ENCODE peak calls at places on chromosome 1, in six cellular contexts. One of them, this sample, is unnamed. For H3K4me1, the result is how much of the 10 kb centered on the place peaks cover.

GRCh38 chr1:232305020-232305419 is 324.9 kb downstream of the SIPA1L2 start:
- DNase-seq in GM12878: no peak
- DNase-seq in GM23248: no peak
- DNase-seq in HCT116: no peak
- DNase-seq in MM.1S: no peak
- DNase-seq in fibroblast of lung: no peak
- DNase-seq in this sample: no peak

GRCh38 chr1:232142403-232143314 is 487.3 kb downstream of the SIPA1L2 start:
- DNase-seq in MM.1S: no peak
- DNase-seq in GM23248: peak
- DNase-seq in fibroblast of lung: peak
- DNase-seq in HCT116: no peak
- DNase-seq in GM12878: no peak
- DNase-seq in this sample: peak

GRCh38 chr1:31723828-31724359 is 20.1 kb upstream of the COL16A1 start:
- DNase-seq in HCT116: no peak
- DNase-seq in MM.1S: peak
- DNase-seq in fibroblast of lung: peak
- DNase-seq in GM23248: peak
- DNase-seq in GM12878: no peak
- DNase-seq in this sample: peak

GRCh38 chr1:149879556-149879955 is 19.8 kb upstream of the BOLA1 start:
- DNase-seq in GM23248: no peak
- DNase-seq in HCT116: no peak
- DNase-seq in fibroblast of lung: no peak
- DNase-seq in MM.1S: no peak
- DNase-seq in GM12878: no peak
- DNase-seq in this sample: no peak

GRCh38 chr1:1086911-1087341 is 12.8 kb upstream of the RNF223 start:
- DNase-seq in MM.1S: no peak
- DNase-seq in HCT116: no peak
- DNase-seq in GM23248: no peak
- DNase-seq in fibroblast of lung: no peak
- DNase-seq in GM12878: no peak
- DNase-seq in this sample: no peak

GRCh38 chr1:109912214-109912861 is 1.7 kb downstream of the CSF1 start:
- DNase-seq in MM.1S: no peak
- DNase-seq in GM23248: peak
- DNase-seq in GM12878: no peak
- DNase-seq in fibroblast of lung: no peak
- DNase-seq in HCT116: no peak
- DNase-seq in this sample: no peak

GRCh38 chr1:224617410-224618361 is 1.6 kb downstream of the CNIH3 start:
- DNase-seq in fibroblast of lung: peak
- DNase-seq in MM.1S: no peak
- DNase-seq in GM23248: peak
- DNase-seq in HCT116: no peak
- DNase-seq in GM12878: no peak
- DNase-seq in this sample: no peak

GRCh38 chr1:37189111-37189510 is 154.8 kb upstream of the GRIK3 start:
- DNase-seq in HCT116: no peak
- DNase-seq in GM23248: no peak
- DNase-seq in GM12878: no peak
- DNase-seq in MM.1S: no peak
- DNase-seq in fibroblast of lung: no peak
- DNase-seq in this sample: no peak

GRCh38 chr1:90726716-90727480 is 9.8 kb upstream of the BARHL2 start:
- DNase-seq in GM23248: no peak
- DNase-seq in HCT116: no peak
- DNase-seq in GM12878: no peak
- DNase-seq in MM.1S: no peak
- DNase-seq in fibroblast of lung: no peak
- DNase-seq in this sample: no peak
- TF ChIP-seq EZH2 in GM23248: no peak
- TF ChIP-seq EZH2 in HCT116: no peak
- TF ChIP-seq EZH2 in GM12878: no peak
- TF ChIP-seq EZH2 in MM.1S: no peak
- TF ChIP-seq EZH2 in fibroblast of lung: no peak
- TF ChIP-seq EZH2 in this sample: no peak

GRCh38 chr1:20478072-20478660 is 7.8 kb downstream of the CAMK2N1 start:
- DNase-seq in MM.1S: no peak
- DNase-seq in GM23248: no peak
- DNase-seq in HCT116: no peak
- DNase-seq in fibroblast of lung: no peak
- DNase-seq in GM12878: no peak
- DNase-seq in this sample: no peak
- H3K4me1 ChIP-seq in MM.1S: under half
- H3K4me1 ChIP-seq in GM23248: under half
- H3K4me1 ChIP-seq in HCT116: half or more
- H3K4me1 ChIP-seq in fibroblast of lung: under half
- H3K4me1 ChIP-seq in GM12878: under half
- H3K4me1 ChIP-seq in this sample: under half

DNA sequence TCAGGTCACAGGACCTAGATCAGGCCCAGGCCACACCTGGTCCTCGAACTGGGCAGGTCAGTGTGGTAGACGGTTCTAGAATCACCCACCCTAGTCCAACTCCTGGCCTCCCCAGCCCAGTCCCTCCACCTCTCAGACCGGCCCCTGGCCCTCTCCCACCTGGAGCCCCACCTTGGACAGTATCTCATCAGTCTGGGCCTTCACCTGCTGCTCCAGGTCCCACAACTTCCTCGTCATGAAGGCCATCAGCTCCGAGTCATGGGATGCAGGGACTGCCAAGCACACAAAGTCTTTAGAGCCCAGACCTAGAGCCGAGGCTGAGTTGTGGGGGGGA is 8.7 kb downstream of the UBXN11 start:
- DNase-seq in GM23248: no peak
- DNase-seq in GM12878: no peak
- DNase-seq in MM.1S: no peak
- DNase-seq in fibroblast of lung: no peak
- DNase-seq in HCT116: no peak
- DNase-seq in this sample: no peak
- H3K9ac ChIP-seq in GM23248: no peak
- H3K9ac ChIP-seq in GM12878: no peak
- H3K9ac ChIP-seq in MM.1S: no peak
- H3K9ac ChIP-seq in fibroblast of lung: no peak
- H3K9ac ChIP-seq in HCT116: no peak
- H3K9ac ChIP-seq in this sample: no peak

DNA sequence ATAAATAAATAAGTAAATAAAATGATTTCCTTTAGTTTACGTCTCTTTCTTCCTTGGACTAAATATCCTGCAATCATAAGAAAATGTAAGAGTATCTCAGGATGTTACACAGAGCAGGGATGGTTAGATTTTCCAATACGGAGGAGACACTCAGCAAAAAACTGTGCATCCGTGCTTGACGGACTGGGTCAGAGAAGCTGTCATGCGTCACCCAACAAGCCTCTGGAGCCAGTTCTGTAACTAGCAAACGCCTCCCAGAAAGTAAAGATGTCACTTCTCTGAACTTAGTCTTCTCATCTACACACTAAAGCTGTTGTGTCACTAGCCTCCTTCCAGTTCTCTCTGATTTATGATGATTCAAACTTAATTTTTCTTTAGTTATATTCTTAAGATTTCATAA is 3.4 kb downstream of the CFHR4 start:
- DNase-seq in GM23248: no peak
- DNase-seq in HCT116: no peak
- DNase-seq in MM.1S: no peak
- DNase-seq in GM12878: no peak
- DNase-seq in fibroblast of lung: no peak
- DNase-seq in this sample: no peak
- TF ChIP-seq EZH2 in GM23248: no peak
- TF ChIP-seq EZH2 in HCT116: no peak
- TF ChIP-seq EZH2 in MM.1S: no peak
- TF ChIP-seq EZH2 in GM12878: no peak
- TF ChIP-seq EZH2 in fibroblast of lung: no peak
- TF ChIP-seq EZH2 in this sample: no peak

DNA sequence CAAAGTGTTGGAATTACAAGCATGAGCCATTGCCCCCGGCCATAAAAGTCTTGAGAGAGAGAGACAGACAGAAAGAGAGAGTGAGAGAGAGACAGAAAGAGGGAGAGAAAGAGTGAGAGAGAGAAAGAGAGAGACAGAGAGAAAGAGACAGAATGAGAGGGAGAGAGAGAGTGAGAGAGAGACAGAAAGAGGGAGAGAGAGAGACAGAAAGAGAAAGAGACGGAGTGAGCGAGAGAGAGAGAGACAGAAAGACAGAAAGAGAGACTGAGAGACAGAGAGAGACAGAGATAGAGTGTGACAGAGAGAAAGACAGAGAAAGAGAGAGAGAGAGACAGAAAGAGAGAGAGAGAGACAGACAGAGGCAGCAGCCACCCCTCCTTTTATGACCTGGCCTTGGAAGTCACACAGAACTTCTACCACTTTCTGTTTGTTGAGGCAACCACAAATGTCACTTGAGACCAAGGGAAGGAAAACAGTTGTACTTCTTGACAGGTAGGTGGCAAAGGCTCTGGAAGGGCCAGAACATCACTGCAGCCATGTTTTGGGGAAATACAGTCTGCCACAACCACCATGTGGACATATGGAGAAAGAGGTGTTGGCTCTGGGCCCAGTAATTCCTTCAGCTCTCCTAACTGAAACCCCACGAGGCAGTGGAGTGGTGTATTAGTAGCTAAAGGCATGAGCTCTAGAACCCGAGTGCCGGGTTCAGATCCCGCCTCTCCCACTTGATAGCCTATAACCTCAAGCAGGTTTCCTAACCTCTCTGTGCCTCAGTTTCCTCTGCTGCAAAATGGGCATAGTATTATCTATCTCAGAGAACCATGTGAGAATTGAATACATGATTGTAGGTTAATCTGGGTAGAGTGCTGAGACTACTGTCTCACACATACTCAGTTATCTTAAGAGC is 50.6 kb downstream of the TNFRSF8 start:
- DNase-seq in fibroblast of lung: peak
- DNase-seq in GM23248: peak
- DNase-seq in HCT116: no peak
- DNase-seq in GM12878: no peak
- DNase-seq in MM.1S: peak
- DNase-seq in this sample: peak
- H3K4me1 ChIP-seq in fibroblast of lung: under half
- H3K4me1 ChIP-seq in GM23248: under half
- H3K4me1 ChIP-seq in HCT116: under half
- H3K4me1 ChIP-seq in GM12878: under half
- H3K4me1 ChIP-seq in MM.1S: under half
- H3K4me1 ChIP-seq in this sample: under half

DNA sequence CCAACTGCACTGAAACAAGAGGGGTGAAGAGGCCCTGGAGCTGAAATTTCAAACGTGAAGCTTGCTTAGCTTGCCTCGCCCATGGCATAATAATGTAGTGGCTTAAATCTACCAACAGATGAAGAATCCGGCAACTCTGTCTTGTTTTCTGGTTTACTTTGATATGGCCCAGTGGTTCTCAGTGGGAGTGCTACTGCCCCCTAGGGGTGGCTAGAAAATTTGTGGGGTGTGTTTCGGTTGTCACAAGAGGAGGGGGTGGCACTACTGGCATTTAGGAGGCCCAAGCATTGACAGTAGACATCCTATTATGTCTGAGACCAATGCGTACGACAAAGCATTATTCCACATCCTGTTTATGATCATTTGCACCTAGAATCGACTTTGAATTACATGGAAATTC is 51.9 kb upstream of the C8B start:
- DNase-seq in fibroblast of lung: no peak
- DNase-seq in HCT116: peak
- DNase-seq in GM23248: peak
- DNase-seq in GM12878: no peak
- DNase-seq in MM.1S: no peak
- DNase-seq in this sample: no peak
- H3K9ac ChIP-seq in fibroblast of lung: no peak
- H3K9ac ChIP-seq in HCT116: no peak
- H3K9ac ChIP-seq in GM23248: no peak
- H3K9ac ChIP-seq in GM12878: no peak
- H3K9ac ChIP-seq in MM.1S: no peak
- H3K9ac ChIP-seq in this sample: no peak

GRCh38 chr1:97920832-97921571 is at the start of gene DPYD:
- DNase-seq in HCT116: peak
- DNase-seq in GM12878: peak
- DNase-seq in GM23248: peak
- DNase-seq in fibroblast of lung: peak
- DNase-seq in MM.1S: peak
- DNase-seq in this sample: peak

GRCh38 chr1:97919568-97920261 is 1.1 kb downstream of the DPYD start:
- DNase-seq in MM.1S: peak
- DNase-seq in GM12878: no peak
- DNase-seq in HCT116: no peak
- DNase-seq in fibroblast of lung: peak
- DNase-seq in GM23248: peak
- DNase-seq in this sample: peak

GRCh38 chr1:97918961-97919360 is 1.9 kb downstream of the DPYD start:
- DNase-seq in GM12878: no peak
- DNase-seq in HCT116: no peak
- DNase-seq in fibroblast of lung: no peak
- DNase-seq in MM.1S: no peak
- DNase-seq in GM23248: no peak
- DNase-seq in this sample: no peak

GRCh38 chr1:97925161-97925560 is 4.3 kb upstream of the DPYD start:
- DNase-seq in GM12878: no peak
- DNase-seq in HCT116: no peak
- DNase-seq in fibroblast of lung: no peak
- DNase-seq in GM23248: no peak
- DNase-seq in MM.1S: no peak
- DNase-seq in this sample: no peak

GRCh38 chr1:97920275-97920831 is 481 bp downstream of the DPYD start:
- DNase-seq in HCT116: no peak
- DNase-seq in MM.1S: no peak
- DNase-seq in GM23248: peak
- DNase-seq in GM12878: no peak
- DNase-seq in fibroblast of lung: peak
- DNase-seq in this sample: peak
- TF ChIP-seq EZH2 in HCT116: no peak
- TF ChIP-seq EZH2 in MM.1S: no peak
- TF ChIP-seq EZH2 in GM23248: no peak
- TF ChIP-seq EZH2 in GM12878: no peak
- TF ChIP-seq EZH2 in fibroblast of lung: no peak
- TF ChIP-seq EZH2 in this sample: no peak

DNA sequence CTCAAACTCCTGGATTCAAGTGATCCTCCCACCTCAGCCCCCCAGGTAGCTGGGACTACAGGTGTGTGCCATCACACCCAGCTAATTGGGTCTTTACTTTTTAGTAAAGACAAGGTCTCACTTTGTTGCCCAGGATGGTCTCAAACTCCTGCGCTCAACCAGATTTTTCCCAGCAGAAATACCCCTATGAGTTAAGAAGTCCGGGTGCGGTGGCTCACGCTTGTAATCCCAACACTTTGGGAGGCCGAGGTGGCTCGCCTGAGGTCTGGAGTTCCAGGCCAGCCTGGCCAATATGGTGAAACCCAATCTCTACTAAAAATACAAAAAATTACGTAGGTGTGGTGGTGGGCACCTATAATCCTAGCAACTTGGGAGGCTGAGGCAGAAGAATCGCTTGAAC is 6.5 kb upstream of the L1TD1 start:
- DNase-seq in GM12878: no peak
- DNase-seq in HCT116: no peak
- DNase-seq in fibroblast of lung: no peak
- DNase-seq in GM23248: no peak
- DNase-seq in MM.1S: no peak
- DNase-seq in this sample: no peak
- H3K4me1 ChIP-seq in GM12878: under half
- H3K4me1 ChIP-seq in HCT116: under half
- H3K4me1 ChIP-seq in fibroblast of lung: under half
- H3K4me1 ChIP-seq in GM23248: under half
- H3K4me1 ChIP-seq in MM.1S: under half
- H3K4me1 ChIP-seq in this sample: under half

This sample was measured in mammary epithelial cell.